ENCODE peak calls at places on chromosomes 7 and 10, in five cellular contexts. N is transverse colon, I is thyroid gland, T is IMR-90, L is NB4. Z is an unnamed sample.

GRCh38 chr7:23653942-23654341 is 26.1 kb upstream of the FAM221A start:
- DNase-seq in N (no peak), I (no peak), T (no peak), L (no peak), Z (no peak)

GRCh38 chr7:35729061-35729783 is 34.3 kb upstream of the HERPUD2 start:
- DNase-seq in N (peak), I (no peak), T (no peak), L (peak), Z (no peak)

GRCh38 chr10:132104471-132105301 is 38.9 kb downstream of the JAKMIP3 start:
- DNase-seq in N (no peak), I (no peak), T (no peak), L (no peak), Z (no peak)

GRCh38 chr7:113197274-113197673 is 78.9 kb upstream of the SMIM30 start:
- DNase-seq in N (no peak), I (no peak), T (peak), L (no peak), Z (no peak)

GRCh38 chr10:34821587-34822585 is 6.8 kb upstream of the PARD3 start:
- DNase-seq in N (no peak), I (no peak), T (peak), L (no peak), Z (no peak)

GRCh38 chr7:73746378-73746777 is 7.8 kb upstream of the ABHD11 start:
- DNase-seq in N (no peak), I (peak), T (no peak), L (no peak), Z (no peak)

GRCh38 chr10:114706458-114707055 is 48.5 kb upstream of the ABLIM1 start:
- DNase-seq in N (no peak), I (no peak), T (no peak), L (no peak), Z (no peak)

GRCh38 chr10:51707392-51707791 is 8.0 kb upstream of the CSTF2T start:
- DNase-seq in N (no peak), I (no peak), T (no peak), L (no peak), Z (no peak)

GRCh38 chr10:129728246-129728820 is 235.7 kb downstream of the EBF3 start:
- DNase-seq in N (no peak), I (no peak), T (no peak), L (no peak), Z (no peak)

GRCh38 chr7:80529362-80529761 is 17.5 kb upstream of the GNAT3 start:
- DNase-seq in N (no peak), I (no peak), T (peak), L (no peak), Z (no peak)

GRCh38 chr10:88731296-88731695 is 25.2 kb downstream of the LIPK start:
- DNase-seq in N (peak), I (peak), T (no peak), L (no peak), Z (no peak)

GRCh38 chr10:79358811-79359210 is 11.5 kb downstream of the PPIF start:
- DNase-seq in N (peak), I (no peak), T (no peak), L (no peak), Z (no peak)

GRCh38 chr7:34759477-34760125 is 101.6 kb downstream of the NPSR1 start:
- DNase-seq in N (no peak), I (no peak), T (peak), L (peak), Z (no peak)

GRCh38 chr7:135188298-135188984 is 17.9 kb upstream of the CYREN start:
- DNase-seq in N (no peak), I (no peak), T (no peak), L (no peak), Z (no peak)

GRCh38 chr10:42988517-42989395 is 88.1 kb upstream of the RET start:
- DNase-seq in N (no peak), I (no peak), T (no peak), L (peak), Z (peak)

GRCh38 chr10:60230892-60231291 is 158.8 kb downstream of the ANK3 start:
- DNase-seq in N (no peak), I (no peak), T (peak), L (no peak), Z (no peak)

GRCh38 chr7:36208997-36209813 is 56.2 kb downstream of the EEPD1 start:
- DNase-seq in N (no peak), I (no peak), T (peak), L (peak), Z (no peak)

GRCh38 chr10:17669185-17669872 is 25.4 kb downstream of the STAM start:
- DNase-seq in N (no peak), I (no peak), T (no peak), L (no peak), Z (no peak)

GRCh38 chr10:125156739-125157472 is 3.5 kb downstream of the CTBP2 start:
- DNase-seq in N (no peak), I (no peak), T (no peak), L (no peak), Z (no peak)

GRCh38 chr7:107029061-107029763 is 15.3 kb upstream of the PRKAR2B start:
- DNase-seq in N (no peak), I (no peak), T (peak), L (peak), Z (no peak)

GRCh38 chr10:24814568-24815313 is 91.1 kb upstream of the ARHGAP21 start:
- DNase-seq in N (no peak), I (no peak), T (peak), L (no peak), Z (no peak)

GRCh38 chr7:99386584-99387238 is 12.2 kb downstream of the ARPC1B start:
- DNase-seq in N (no peak), I (no peak), T (peak), L (peak), Z (no peak)

GRCh38 chr7:117086788-117087187 is 133.5 kb downstream of the ST7 start:
- DNase-seq in N (no peak), I (no peak), T (no peak), L (peak), Z (no peak)

GRCh38 chr10:11704087-11704486 is 38.1 kb upstream of the ECHDC3 start:
- DNase-seq in N (no peak), I (no peak), T (no peak), L (no peak), Z (no peak)

GRCh38 chr7:143887078-143887477 is 14.9 kb downstream of the TCAF1 start:
- DNase-seq in N (no peak), I (no peak), T (peak), L (no peak), Z (no peak)

GRCh38 chr10:104327745-104328635 is 10.3 kb downstream of the ITPRIP start:
- DNase-seq in N (no peak), I (peak), T (peak), L (peak), Z (peak)

GRCh38 chr7:30770936-30771858 is at the start of gene MINDY4:
- DNase-seq in N (peak), I (peak), T (peak), L (peak), Z (peak)

GRCh38 chr10:129852829-129853228 is 111.2 kb downstream of the EBF3 start:
- DNase-seq in N (no peak), I (no peak), T (no peak), L (no peak), Z (no peak)

GRCh38 chr7:151233111-151233701 is 923 bp downstream of the CHPF2 start:
- DNase-seq in N (no peak), I (peak), T (peak), L (peak), Z (no peak)
- TF ChIP-seq POLR2A in N (no peak), I (peak), T (peak), L (peak), Z (no peak)

GRCh38 chr10:22657028-22657427 is 57.4 kb downstream of the PIP4K2A start:
- DNase-seq in N (no peak), I (no peak), T (no peak), L (no peak), Z (peak)

GRCh38 chr10:22656056-22656455 is 58.3 kb downstream of the PIP4K2A start:
- DNase-seq in N (no peak), I (no peak), T (no peak), L (no peak), Z (no peak)

GRCh38 chr10:22659901-22660300 is 54.5 kb downstream of the PIP4K2A start:
- DNase-seq in N (no peak), I (no peak), T (no peak), L (no peak), Z (no peak)

GRCh38 chr10:22658745-22659410 is 55.5 kb downstream of the PIP4K2A start:
- DNase-seq in N (no peak), I (no peak), T (peak), L (peak), Z (no peak)

DNA sequence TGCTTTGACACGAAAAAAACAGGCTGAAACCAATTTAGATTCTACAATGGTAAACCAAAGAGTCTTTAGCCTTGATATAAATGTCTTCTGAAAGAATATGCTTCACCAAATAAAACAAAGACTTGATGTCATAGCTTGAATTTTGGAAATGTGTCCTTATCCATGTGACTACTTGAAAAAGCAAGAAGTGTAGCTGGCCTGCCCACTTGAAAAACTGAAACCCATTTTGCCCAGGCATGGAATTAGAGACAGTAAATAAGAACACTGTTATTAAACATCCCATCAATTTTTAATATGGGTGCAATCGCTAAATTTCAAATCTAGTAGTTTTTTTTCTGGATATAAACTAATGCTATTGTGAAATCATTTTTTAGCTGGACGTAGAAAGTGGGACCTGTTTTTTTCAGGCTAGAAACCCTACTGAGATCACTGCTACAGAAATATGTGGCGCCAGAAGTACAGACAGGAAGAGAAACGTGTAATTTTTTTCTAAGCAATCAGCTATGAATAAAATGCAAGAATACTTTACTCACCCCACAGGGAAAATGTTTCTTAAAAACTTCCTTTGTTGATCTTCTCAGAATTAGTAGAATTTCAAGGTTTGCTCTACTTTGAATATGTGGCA is 56.7 kb downstream of the PIP4K2A start:
- DNase-seq in N (no peak), I (peak), T (peak), L (no peak), Z (no peak)
- H3K4me3 ChIP-seq in N (no peak), I (no peak), T (no peak), L (no peak), Z (no peak)

GRCh38 chr10:86121200-86121599 is 245.4 kb downstream of the GRID1 start:
- DNase-seq in N (no peak), I (no peak), T (no peak), L (no peak), Z (no peak)
- TF ChIP-seq CTCF in N (no peak), I (no peak), T (no peak), L (no peak), Z (no peak)

GRCh38 chr10:5184987-5185386 is at the start of gene AKR1C8:
- DNase-seq in N (no peak), I (no peak), T (no peak), L (no peak), Z (no peak)
- TF ChIP-seq POLR2A in N (no peak), I (no peak), T (no peak), L (no peak), Z (no peak)

Z was measured in heart left ventricle.